ENCODE peak calls at places on chromosomes 11 and 22, in six cellular contexts. D, W, F, K, Z and U are unnamed samples.

GRCh38 chr11:7281083-7281482 is 29.4 kb downstream of the SYT9 start:
- DNase-seq in D (no peak), W (no peak), F (no peak), K (no peak), Z (no peak), U (no peak)

GRCh38 chr11:9688716-9689511 is 25.0 kb downstream of the SWAP70 start:
- DNase-seq in D (peak; percentile 78), W (no peak), F (peak; percentile 52), K (no peak), Z (peak; percentile 87), U (peak; percentile 74)

GRCh38 chr11:111983187-111983986 is 41.8 kb upstream of the DLAT start:
- DNase-seq in D (peak; percentile 16), W (peak; percentile 6), F (peak; percentile 91), K (peak; percentile 83), Z (no peak), U (no peak)

GRCh38 chr11:134406264-134407185 is 5.5 kb downstream of the B3GAT1 start:
- DNase-seq in D (no peak), W (no peak), F (no peak), K (no peak), Z (no peak), U (no peak)

GRCh38 chr22:35449829-35450689 is 50.1 kb downstream of the MCM5 start:
- DNase-seq in D (no peak), W (no peak), F (no peak), K (peak; percentile 46), Z (no peak), U (no peak)

GRCh38 chr11:70650075-70650909 is 252.0 kb downstream of the CTTN start:
- DNase-seq in D (peak; percentile 82), W (peak; percentile 55), F (peak; percentile 94), K (peak; percentile 24), Z (peak; percentile 64), U (no peak)

GRCh38 chr11:122697636-122698167 is 42.2 kb downstream of the UBASH3B start:
- DNase-seq in D (peak; percentile 70), W (no peak), F (no peak), K (no peak), Z (peak; percentile 98), U (peak; percentile 55)

GRCh38 chr11:91673705-91674104 is 550.9 kb upstream of the FAT3 start:
- DNase-seq in D (no peak), W (no peak), F (no peak), K (no peak), Z (no peak), U (no peak)

GRCh38 chr11:76579047-76579751 is 91.3 kb downstream of the LRRC32 start:
- DNase-seq in D (peak; percentile 80), W (no peak), F (peak; percentile 41), K (no peak), Z (peak; percentile 41), U (no peak)
- TF ChIP-seq CTCF in D (peak; percentile 53), W (no peak), F (peak; percentile 41), K (no peak), Z (peak; percentile 75), U (peak; percentile 21)

GRCh38 chr11:85827768-85828639 is 17.1 kb upstream of the SYTL2 start:
- DNase-seq in D (peak; percentile 69), W (peak; percentile 85), F (no peak), K (no peak), Z (no peak), U (no peak)

GRCh38 chr11:85829172-85829571 is 18.2 kb upstream of the SYTL2 start:
- DNase-seq in D (no peak), W (no peak), F (no peak), K (no peak), Z (no peak), U (no peak)

GRCh38 chr11:85826096-85826855 is 15.3 kb upstream of the SYTL2 start:
- DNase-seq in D (peak; percentile 35), W (peak; percentile 58), F (peak; percentile 60), K (no peak), Z (peak; percentile 13), U (no peak)

GRCh38 chr11:85831050-85831449 is 20.1 kb upstream of the SYTL2 start:
- DNase-seq in D (no peak), W (no peak), F (no peak), K (no peak), Z (no peak), U (no peak)

DNA sequence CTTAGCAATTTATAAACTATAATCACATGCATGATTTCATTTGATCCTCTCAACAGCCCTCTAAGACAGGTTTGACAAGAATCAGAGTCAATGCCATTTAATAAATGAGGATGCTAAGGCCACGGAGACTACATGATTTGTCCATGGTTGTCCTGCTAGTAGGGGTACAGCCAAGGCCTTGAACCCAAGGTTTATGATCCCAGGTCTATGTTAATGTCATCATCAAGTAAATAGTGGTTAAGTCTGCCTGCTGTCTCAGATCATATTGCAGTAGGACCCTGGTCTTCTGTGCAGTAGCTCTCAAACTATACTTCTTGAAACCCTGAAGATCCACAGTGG is 17.7 kb upstream of the SYTL2 start:
- DNase-seq in D (no peak), W (peak; percentile 43), F (no peak), K (no peak), Z (no peak), U (no peak)
- H3K4me3 ChIP-seq in D (no peak overlapping the region), W (no peak overlapping the region), F (no peak overlapping the region), K (no peak overlapping the region), Z (no peak overlapping the region), U (no peak overlapping the region)

GRCh38 chr11:118607401-118608267 is at the start of gene PHLDB1:
- DNase-seq in D (peak; percentile 82), W (peak; percentile 61), F (peak; percentile 65), K (peak; percentile 88), Z (peak; percentile 18), U (no peak)
- TF ChIP-seq CTCF in D (peak; percentile 72), W (peak; percentile 39), F (peak; percentile 52), K (no peak), Z (peak; percentile 67), U (peak; percentile 52)

DNA sequence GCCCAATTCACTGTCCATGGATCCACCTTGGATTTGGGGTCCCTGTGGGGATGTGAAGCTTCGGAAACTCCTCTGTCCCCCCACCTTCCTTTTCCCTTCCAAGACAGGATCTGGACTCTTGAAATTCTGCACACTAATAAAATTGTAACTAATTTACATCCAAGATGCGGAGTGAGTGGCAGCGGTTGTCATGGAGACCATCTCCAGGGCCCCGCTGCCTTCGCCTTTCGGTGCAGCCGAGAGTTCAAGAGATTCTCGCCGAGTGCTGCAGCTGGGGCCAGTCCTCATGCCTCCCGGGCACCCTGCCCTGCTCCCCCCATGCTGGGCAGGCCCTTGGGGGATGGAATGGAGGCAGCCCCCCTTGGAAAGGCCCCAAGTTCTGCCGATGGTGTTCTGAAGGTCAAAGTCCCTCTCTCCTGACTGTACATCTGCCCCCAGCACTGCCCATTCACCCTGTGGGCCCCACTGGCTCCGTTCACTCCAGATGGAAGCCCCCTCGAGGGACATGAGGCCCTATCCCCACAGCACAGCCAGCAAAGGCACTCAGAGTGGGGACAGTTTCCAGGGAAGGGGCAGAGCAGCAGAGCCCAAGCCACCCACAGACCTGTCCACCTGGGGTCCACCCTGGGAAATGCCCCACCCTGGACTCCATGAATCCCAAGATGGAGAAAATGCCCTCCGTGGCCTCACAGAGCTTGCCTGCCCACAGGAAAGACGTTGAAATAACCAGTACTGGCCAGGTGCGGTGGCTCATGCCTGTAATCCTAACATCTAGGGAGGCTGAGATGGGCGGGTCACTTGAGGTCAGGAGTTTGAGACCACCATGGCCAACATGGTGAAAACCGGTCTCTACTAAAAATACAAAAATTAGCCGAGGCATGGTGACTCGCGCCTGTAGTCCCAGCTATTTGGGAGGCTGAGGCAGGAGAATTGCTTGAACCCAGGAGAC is 25.9 kb downstream of the IGLL1 start:
- DNase-seq in D (no peak), W (no peak), F (no peak), K (peak; percentile 46), Z (no peak), U (no peak)
- H3K4me3 ChIP-seq in D (no peak overlapping the region), W (no peak overlapping the region), F (no peak overlapping the region), K (no peak overlapping the region), Z (no peak overlapping the region), U (no peak overlapping the region)

DNA sequence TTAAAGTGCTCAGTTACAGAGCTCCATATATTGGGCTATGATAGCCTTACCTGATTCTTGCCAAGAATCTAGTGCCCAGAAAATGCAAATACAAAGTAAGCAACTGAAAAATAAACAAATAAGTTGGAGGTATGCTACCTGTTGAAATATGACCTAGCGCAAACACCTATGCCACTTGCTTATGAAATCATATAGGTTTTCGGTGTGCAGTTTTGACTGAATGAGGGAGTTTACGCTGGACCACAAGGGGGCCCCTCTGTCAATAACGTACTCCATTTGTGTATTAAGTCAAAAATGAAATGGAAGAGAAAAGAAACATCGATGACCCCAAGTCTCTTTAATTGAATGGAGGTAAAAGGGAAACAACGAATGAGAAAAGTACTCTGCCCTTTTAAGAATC is 84.9 kb upstream of the TRIM77 start:
- DNase-seq in D (no peak), W (no peak), F (no peak), K (no peak), Z (no peak), U (no peak)
- TF ChIP-seq CTCF in D (peak; percentile 14), W (no peak), F (peak; percentile 50), K (no peak), Z (peak; percentile 48), U (peak; percentile 9)

GRCh38 chr11:100687630-100688395 is 725 bp downstream of the ARHGAP42 start:
- DNase-seq in D (peak; percentile 86), W (peak; percentile 86), F (peak; percentile 89), K (no peak), Z (no peak), U (no peak)

GRCh38 chr11:100687032-100687629 is at the start of gene ARHGAP42:
- DNase-seq in D (peak; percentile 79), W (peak; percentile 74), F (peak; percentile 85), K (peak; percentile 86), Z (no peak), U (peak; percentile 69)

GRCh38 chr11:100686476-100686875 is 612 bp upstream of the ARHGAP42 start:
- DNase-seq in D (no peak), W (no peak), F (peak; percentile 15), K (no peak), Z (no peak), U (no peak)

GRCh38 chr11:100691886-100692285 is 4.8 kb downstream of the ARHGAP42 start:
- DNase-seq in D (no peak), W (no peak), F (no peak), K (no peak), Z (no peak), U (no peak)

DNA sequence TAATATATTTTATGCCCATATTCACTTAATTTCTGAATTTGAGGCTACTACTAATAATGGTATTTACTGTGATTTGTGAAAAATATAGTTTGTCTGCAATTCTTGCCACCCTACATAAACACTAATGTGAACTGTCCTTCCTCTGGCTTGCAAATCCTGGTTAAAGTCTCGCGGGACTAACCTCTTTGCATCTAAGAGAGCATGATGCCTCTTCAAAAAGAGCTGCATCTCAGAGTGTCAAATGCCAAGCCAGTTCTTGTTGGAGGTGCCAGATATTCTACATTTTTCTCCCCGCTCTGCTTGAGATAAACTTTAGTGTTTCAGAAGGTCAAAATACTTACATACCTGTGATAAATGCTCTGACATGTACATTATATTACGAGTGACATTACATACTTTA is 2.1 kb downstream of the ARHGAP42 start:
- DNase-seq in D (peak; percentile 21), W (no peak), F (no peak), K (no peak), Z (no peak), U (no peak)
- H3K4me3 ChIP-seq in D (peak overlapping the region; percentile 99), W (peak overlapping the region; percentile 77), F (no peak overlapping the region), K (peak overlapping the region; percentile 43), Z (no peak overlapping the region), U (no peak overlapping the region)

GRCh38 chr22:46262449-46263207 is 515 bp downstream of the PKDREJ start:
- DNase-seq in D (peak; percentile 67), W (no peak), F (peak; percentile 74), K (peak; percentile 94), Z (no peak), U (no peak)
- TF ChIP-seq CTCF in D (peak; percentile 30), W (no peak), F (peak; percentile 53), K (peak; percentile 12), Z (no peak), U (no peak)